ENCODE peak calls at places on chromosome 14, in six cellular contexts. Q is endothelial cell, T is B cell, R is heart right ventricle, J is retinal pigment epithelial cell, L is endothelial cell of umbilical vein. C is an unnamed sample.

GRCh38 chr14:53048631-53049030 is 97.8 kb upstream of the FERMT2 start:
- DNase-seq in Q (no peak), T (no peak), R (no peak), J (no peak), L (no peak), C (no peak)

GRCh38 chr14:51448831-51449665 is 202.7 kb upstream of the FRMD6 start:
- DNase-seq in Q (no peak), T (no peak), R (peak), J (no peak), L (peak), C (no peak)

GRCh38 chr14:87874676-87875075 is 118.3 kb downstream of the GALC start:
- DNase-seq in Q (no peak), T (no peak), R (no peak), J (no peak), L (no peak), C (no peak)

GRCh38 chr14:92633274-92633616 is 115.2 kb downstream of the LGMN start:
- DNase-seq in Q (no peak), T (no peak), R (no peak), J (no peak), L (no peak), C (peak)

GRCh38 chr14:41899416-41899815 is 292.7 kb downstream of the LRFN5 start:
- DNase-seq in Q (no peak), T (no peak), R (no peak), J (no peak), L (no peak), C (no peak)

GRCh38 chr14:34482463-34482862 is 20.4 kb upstream of the SPTSSA start:
- DNase-seq in Q (no peak), T (no peak), R (no peak), J (no peak), L (no peak), C (no peak)

GRCh38 chr14:100440758-100441203 is 117.6 kb downstream of the SLC25A47 start:
- DNase-seq in Q (no peak), T (no peak), R (no peak), J (peak), L (peak), C (no peak)

GRCh38 chr14:100728962-100729361 is 2.3 kb downstream of the DLK1 start:
- DNase-seq in Q (no peak), T (no peak), R (no peak), J (no peak), L (no peak), C (no peak)

GRCh38 chr14:104161601-104162367 is 23.4 kb downstream of the KIF26A start:
- DNase-seq in Q (no peak), T (no peak), R (no peak), J (no peak), L (no peak), C (no peak)

GRCh38 chr14:67567654-67568053 is 32.4 kb downstream of the PIGH start:
- DNase-seq in Q (no peak), T (peak), R (no peak), J (peak), L (no peak), C (no peak)

GRCh38 chr14:49508124-49508523 is 78.1 kb downstream of the RPS29 start:
- DNase-seq in Q (no peak), T (no peak), R (no peak), J (no peak), L (no peak), C (no peak)

GRCh38 chr14:92624764-92625163 is 111.2 kb downstream of the RIN3 start:
- DNase-seq in Q (no peak), T (no peak), R (no peak), J (no peak), L (no peak), C (no peak)

GRCh38 chr14:68104518-68104917 is 284.9 kb downstream of the RAD51B start:
- DNase-seq in Q (no peak), T (no peak), R (no peak), J (peak), L (no peak), C (no peak)

GRCh38 chr14:22314183-22314820 is 274.7 kb downstream of the DAD1 start:
- DNase-seq in Q (peak), T (peak), R (peak), J (no peak), L (peak), C (peak)

GRCh38 chr14:23551266-23552028 is at the start of gene ZFHX2:
- DNase-seq in Q (peak), T (peak), R (peak), J (no peak), L (peak), C (peak)

GRCh38 chr14:72863216-72864006 is 30.5 kb downstream of the DPF3 start:
- DNase-seq in Q (no peak), T (no peak), R (no peak), J (no peak), L (no peak), C (no peak)

GRCh38 chr14:99832326-99832725 is 39.1 kb downstream of the EML1 start:
- DNase-seq in Q (no peak), T (no peak), R (no peak), J (no peak), L (no peak), C (no peak)

GRCh38 chr14:50222061-50222613 is 9.2 kb downstream of the SOS2 start:
- DNase-seq in Q (no peak), T (no peak), R (no peak), J (no peak), L (no peak), C (no peak)

GRCh38 chr14:23609001-23609400 is 27.2 kb upstream of the DHRS2 start:
- DNase-seq in Q (no peak), T (no peak), R (no peak), J (no peak), L (no peak), C (no peak)

GRCh38 chr14:73452341-73453191 is 5.8 kb downstream of the NUMB start:
- DNase-seq in Q (no peak), T (no peak), R (no peak), J (no peak), L (peak), C (peak)

GRCh38 chr14:61385002-61385685 is 63.8 kb downstream of the PRKCH start:
- DNase-seq in Q (no peak), T (no peak), R (no peak), J (no peak), L (no peak), C (no peak)

GRCh38 chr14:65366802-65367570 is 45.5 kb upstream of the FUT8 start:
- DNase-seq in Q (no peak), T (no peak), R (no peak), J (no peak), L (no peak), C (no peak)

GRCh38 chr14:63735720-63736119 is 7.9 kb upstream of the SGPP1 start:
- DNase-seq in Q (no peak), T (no peak), R (no peak), J (no peak), L (no peak), C (no peak)

GRCh38 chr14:73674986-73675385 is 30.2 kb downstream of the DNAL1 start:
- DNase-seq in Q (no peak), T (no peak), R (no peak), J (no peak), L (no peak), C (no peak)

GRCh38 chr14:37116933-37117844 is 55.2 kb downstream of the SLC25A21 start:
- DNase-seq in Q (no peak), T (no peak), R (no peak), J (peak), L (peak), C (no peak)

GRCh38 chr14:36513451-36514277 is 6.4 kb downstream of the NKX2-1 start:
- DNase-seq in Q (no peak), T (no peak), R (no peak), J (no peak), L (no peak), C (no peak)

GRCh38 chr14:41925409-41925808 is 318.7 kb downstream of the LRFN5 start:
- DNase-seq in Q (no peak), T (no peak), R (no peak), J (peak), L (no peak), C (no peak)

GRCh38 chr14:23405096-23405495 is 3.0 kb downstream of the MYH6 start:
- DNase-seq in Q (no peak), T (no peak), R (no peak), J (no peak), L (no peak), C (no peak)

GRCh38 chr14:36942522-36943245 is 229.7 kb downstream of the SLC25A21 start:
- DNase-seq in Q (no peak), T (no peak), R (no peak), J (no peak), L (no peak), C (no peak)

GRCh38 chr14:91388551-91388975 is 29.1 kb downstream of the CCDC88C start:
- DNase-seq in Q (no peak), T (peak), R (no peak), J (no peak), L (no peak), C (peak)

GRCh38 chr14:95260537-95261440 is 58.9 kb downstream of the CLMN start:
- DNase-seq in Q (no peak), T (no peak), R (peak), J (no peak), L (peak), C (peak)

GRCh38 chr14:35438910-35439713 is 34.6 kb upstream of the NFKBIA start:
- DNase-seq in Q (no peak), T (peak), R (no peak), J (no peak), L (no peak), C (peak)

GRCh38 chr14:97158102-97158501 is 360.9 kb downstream of the VRK1 start:
- DNase-seq in Q (no peak), T (no peak), R (no peak), J (no peak), L (no peak), C (no peak)

GRCh38 chr14:60777856-60778578 is 43.5 kb downstream of the MNAT1 start:
- DNase-seq in Q (no peak), T (no peak), R (peak), J (peak), L (peak), C (no peak)

GRCh38 chr14:105187935-105188524 is 6.9 kb upstream of the NUDT14 start:
- DNase-seq in Q (no peak), T (no peak), R (no peak), J (no peak), L (no peak), C (no peak)
- TF ChIP-seq CTCF in Q (no peak), T (no peak), R (no peak), J (no peak), L (no peak), C (no peak)

DNA sequence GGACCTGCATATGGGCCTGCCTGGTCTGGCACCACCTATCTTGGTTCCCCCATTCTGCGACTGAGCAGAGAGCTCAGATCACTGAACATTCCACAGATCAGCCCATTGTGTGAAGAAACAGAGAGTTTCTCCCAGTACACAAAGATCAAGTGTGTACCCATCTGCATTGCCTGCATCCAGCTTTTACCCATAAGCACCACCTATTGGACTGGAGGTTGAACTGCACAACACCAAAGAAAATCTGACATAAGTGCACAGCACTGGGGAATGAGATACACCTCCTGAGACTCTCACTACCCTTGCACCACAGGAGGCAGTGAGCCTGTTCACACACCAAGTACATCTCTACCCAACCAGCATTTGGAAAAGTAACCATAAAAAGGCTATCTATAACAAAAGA is 362.6 kb upstream of the CLEC14A start:
- DNase-seq in Q (no peak), T (no peak), R (no peak), J (no peak), L (no peak), C (no peak)
- TF ChIP-seq CTCF in Q (no peak), T (no peak), R (no peak), J (peak), L (no peak), C (no peak)

GRCh38 chr14:89336338-89336737 is 80.7 kb downstream of the FOXN3 start:
- DNase-seq in Q (no peak), T (no peak), R (no peak), J (no peak), L (no peak), C (no peak)
- TF ChIP-seq CTCF in Q (peak), T (peak), R (no peak), J (no peak), L (no peak), C (peak)

DNA sequence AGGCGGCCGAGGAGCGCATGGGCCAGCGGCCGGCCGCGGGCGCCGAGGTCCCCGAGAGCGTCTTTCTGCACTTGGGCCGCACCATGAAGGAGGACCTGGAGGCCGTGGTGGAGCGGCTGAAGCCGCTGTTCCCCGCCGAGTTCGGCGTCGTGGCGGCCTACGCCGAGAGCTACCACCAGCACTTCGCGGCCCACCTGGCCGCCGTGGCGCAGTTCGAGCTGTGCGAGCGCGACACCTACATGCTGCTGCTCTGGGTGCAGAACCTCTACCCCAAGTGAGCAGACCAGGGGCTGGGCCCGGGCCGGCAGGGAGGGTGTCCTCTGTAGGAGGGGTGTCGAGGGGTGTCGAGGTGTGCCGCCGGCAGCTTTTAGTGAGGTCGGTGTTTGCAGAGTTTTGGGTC is 4.1 kb downstream of the TNFAIP2 start:
- DNase-seq in Q (no peak), T (no peak), R (no peak), J (no peak), L (no peak), C (no peak)
- TF ChIP-seq CTCF in Q (no peak), T (no peak), R (no peak), J (no peak), L (no peak), C (no peak)

GRCh38 chr14:93936926-93937325 is 9.8 kb downstream of the FAM181A start:
- DNase-seq in Q (no peak), T (no peak), R (no peak), J (no peak), L (no peak), C (no peak)

GRCh38 chr14:93937519-93937918 is 10.4 kb downstream of the FAM181A start:
- DNase-seq in Q (no peak), T (no peak), R (no peak), J (no peak), L (no peak), C (no peak)

GRCh38 chr14:93938766-93939303 is 11.7 kb downstream of the FAM181A start:
- DNase-seq in Q (no peak), T (no peak), R (no peak), J (no peak), L (no peak), C (no peak)

GRCh38 chr14:93935213-93935612 is 8.1 kb downstream of the FAM181A start:
- DNase-seq in Q (no peak), T (no peak), R (no peak), J (no peak), L (no peak), C (no peak)

GRCh38 chr14:93936245-93936644 is 9.1 kb downstream of the FAM181A start:
- DNase-seq in Q (no peak), T (no peak), R (no peak), J (no peak), L (no peak), C (peak)
- TF ChIP-seq CTCF in Q (peak), T (peak), R (no peak), J (peak), L (peak), C (peak)

GRCh38 chr14:31084385-31084784 is 58.2 kb upstream of the STRN3 start:
- DNase-seq in Q (no peak), T (peak), R (no peak), J (no peak), L (no peak), C (peak)
- TF ChIP-seq CTCF in Q (no peak), T (no peak), R (no peak), J (no peak), L (no peak), C (no peak)

DNA sequence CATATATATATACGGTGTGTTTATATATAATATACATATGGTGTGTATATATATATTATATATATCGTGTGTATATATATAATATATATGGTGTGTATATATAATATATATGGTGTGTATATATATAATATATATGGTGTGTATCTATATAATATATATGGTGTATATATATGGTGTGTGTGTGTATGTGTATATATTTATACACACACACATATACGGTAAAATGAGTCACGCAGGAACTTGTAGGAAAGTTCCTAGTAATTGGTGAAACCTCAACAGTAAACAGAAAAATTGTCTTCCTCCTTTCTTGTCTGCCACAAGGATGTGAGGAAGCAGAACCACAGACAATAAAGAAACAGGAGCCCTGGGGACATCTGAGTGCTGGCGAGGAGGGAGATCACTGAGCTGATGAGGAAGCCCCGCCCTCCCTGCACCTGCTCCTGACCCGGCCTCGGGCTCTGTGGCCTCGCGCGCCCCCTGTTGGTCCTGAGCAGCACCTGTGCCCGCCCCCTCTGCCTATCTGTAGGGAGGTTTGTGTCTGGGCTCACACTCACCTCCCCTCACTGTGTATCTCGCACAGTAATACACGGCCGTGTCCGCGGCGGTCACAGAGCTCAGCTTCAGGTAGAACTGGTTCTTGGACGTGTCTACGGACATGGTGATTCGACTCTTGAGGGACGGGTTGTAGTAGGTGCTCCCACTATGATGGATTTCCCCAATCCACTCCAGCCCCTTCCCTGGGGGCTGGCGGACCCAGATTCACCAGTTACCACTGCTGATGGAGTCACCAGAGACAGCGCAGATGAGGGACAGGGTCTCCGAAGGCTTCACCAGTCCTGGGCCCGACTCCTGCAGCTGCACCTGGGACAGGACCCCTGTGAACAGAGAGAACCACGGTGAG is 1079.4 kb downstream of the TMEM121 start:
- DNase-seq in Q (no peak), T (peak), R (no peak), J (no peak), L (no peak), C (peak)
- TF ChIP-seq CTCF in Q (no peak), T (peak), R (no peak), J (no peak), L (no peak), C (peak)

C was measured in GM13976.